ENCODE peak calls at places on chromosomes 11 and 22, in eight cellular contexts. N is uterus, K is right lobe of liver, T is IMR-90, S is HCT116, A is heart left ventricle, L is stomach, E is H1. U is an unnamed sample.

GRCh38 chr22:25347752-25348102 is 128.3 kb downstream of the CRYBB2 start:
- DNase-seq in N (no peak), K (no peak), T (peak; percentile 44), S (no peak), A (no peak), L (no peak), E (no peak), U (no peak)

GRCh38 chr11:83002047-83002446 is 69.7 kb downstream of the RAB30 start:
- DNase-seq in N (no peak), K (no peak), T (no peak), S (no peak), A (no peak), L (no peak), E (no peak), U (no peak)

GRCh38 chr11:73189315-73189714 is 28.8 kb upstream of the P2RY2 start:
- DNase-seq in N (no peak), K (no peak), T (no peak), S (no peak), A (peak; percentile 50), L (peak; percentile 29), E (no peak), U (no peak)

GRCh38 chr11:112016765-112017356 is 8.3 kb upstream of the DLAT start:
- DNase-seq in N (no peak), K (no peak), T (peak; percentile 50), S (no peak), A (no peak), L (no peak), E (no peak), U (no peak)

GRCh38 chr11:124894606-124895430 is 2.8 kb downstream of the ROBO4 start:
- DNase-seq in N (no peak), K (no peak), T (no peak), S (no peak), A (no peak), L (no peak), E (no peak), U (no peak)

GRCh38 chr11:133082453-133082781 is 449.9 kb downstream of the OPCML start:
- DNase-seq in N (no peak), K (no peak), T (no peak), S (no peak), A (peak; percentile 43), L (no peak), E (no peak), U (no peak)

GRCh38 chr11:64960719-64961118 is 11.2 kb downstream of the MAJIN start:
- DNase-seq in N (no peak), K (no peak), T (no peak), S (no peak), A (no peak), L (no peak), E (no peak), U (no peak)

GRCh38 chr11:28176231-28176853 is 68.2 kb downstream of the METTL15 start:
- DNase-seq in N (no peak), K (no peak), T (no peak), S (peak; percentile 34), A (no peak), L (no peak), E (no peak), U (no peak)

GRCh38 chr11:131840542-131840941 is 470.1 kb downstream of the NTM start:
- DNase-seq in N (no peak), K (no peak), T (no peak), S (no peak), A (no peak), L (no peak), E (no peak), U (no peak)

GRCh38 chr22:36349726-36350125 is 38.0 kb downstream of the MYH9 start:
- DNase-seq in N (no peak), K (no peak), T (no peak), S (no peak), A (no peak), L (no peak), E (no peak), U (no peak)

GRCh38 chr11:34468209-34468841 is 29.6 kb downstream of the CAT start:
- DNase-seq in N (no peak), K (no peak), T (peak; percentile 14), S (peak; percentile 28), A (no peak), L (peak; percentile 33), E (peak; percentile 7), U (no peak)

GRCh38 chr11:93585758-93586157 is 42.6 kb upstream of the SMCO4 start:
- DNase-seq in N (no peak), K (peak; percentile 66), T (peak; percentile 73), S (no peak), A (no peak), L (peak; percentile 57), E (no peak), U (peak; percentile 40)

GRCh38 chr11:34313099-34313517 is 44.7 kb downstream of the ABTB2 start:
- DNase-seq in N (peak; percentile 45), K (no peak), T (no peak), S (no peak), A (peak; percentile 57), L (no peak), E (no peak), U (peak; percentile 79)

GRCh38 chr22:20996598-20997535 is 5.1 kb downstream of the THAP7 start:
- DNase-seq in N (no peak), K (no peak), T (no peak), S (no peak), A (no peak), L (no peak), E (no peak), U (no peak)

GRCh38 chr11:86091566-86091965 is 22.7 kb upstream of the PICALM start:
- DNase-seq in N (no peak), K (no peak), T (peak; percentile 82), S (no peak), A (no peak), L (no peak), E (no peak), U (no peak)

GRCh38 chr22:17842386-17842785 is 68.1 kb upstream of the BID start:
- DNase-seq in N (peak; percentile 66), K (peak; percentile 85), T (no peak), S (no peak), A (peak; percentile 52), L (peak; percentile 49), E (no peak), U (no peak)
- TF ChIP-seq POLR2A in N (no peak), K (peak; percentile 5), T (no peak), S (no peak), A (no peak), L (no peak), E (no peak), U (no peak)

GRCh38 chr11:2928605-2929510 is at the start of gene PHLDA2:
- DNase-seq in N (no peak), K (peak; percentile 76), T (peak; percentile 85), S (peak; percentile 41), A (peak; percentile 54), L (peak; percentile 71), E (no peak), U (no peak)
- TF ChIP-seq POLR2A in N (no peak), K (peak; percentile 88), T (peak; percentile 98), S (peak; percentile 96), A (no peak), L (no peak), E (peak; percentile 59), U (peak; percentile 18)

GRCh38 chr11:110587972-110588371 is 124.3 kb downstream of the ARHGAP20 start:
- DNase-seq in N (no peak), K (no peak), T (peak; percentile 31), S (no peak), A (no peak), L (no peak), E (no peak), U (no peak)
- TF ChIP-seq POLR2A in N (no peak), K (no peak), T (no peak), S (no peak), A (no peak), L (no peak), E (no peak), U (no peak)

DNA sequence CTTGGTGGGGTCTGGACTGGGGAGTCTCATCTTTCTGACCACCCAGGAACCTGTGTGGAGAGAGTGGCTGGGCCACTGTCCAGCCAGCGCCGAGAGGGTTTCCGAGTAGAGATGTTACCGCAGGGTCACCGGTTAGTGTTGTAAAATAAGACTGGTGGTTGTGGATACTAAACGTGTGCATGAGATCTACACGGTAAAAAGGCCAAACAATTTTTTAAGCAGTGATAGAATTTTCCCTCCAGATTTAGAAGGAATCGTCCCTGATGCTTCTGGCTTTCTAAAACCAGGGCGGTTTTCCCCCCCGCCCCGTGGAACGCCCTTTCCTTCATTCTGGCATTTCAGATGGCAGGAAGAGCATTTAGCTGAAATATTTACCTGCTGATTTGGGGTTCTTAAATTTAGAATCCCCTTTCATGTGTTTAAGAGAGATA is 72.6 kb upstream of the PPARA start:
- DNase-seq in N (peak; percentile 60), K (no peak), T (no peak), S (no peak), A (peak; percentile 29), L (peak; percentile 25), E (no peak), U (peak; percentile 54)
- TF ChIP-seq POLR2A in N (no peak), K (no peak), T (no peak), S (no peak), A (no peak), L (no peak), E (no peak), U (peak; percentile 8)

GRCh38 chr11:71064183-71064582 is 188.2 kb downstream of the SHANK2 start:
- DNase-seq in N (no peak), K (no peak), T (no peak), S (no peak), A (no peak), L (no peak), E (no peak), U (no peak)
- TF ChIP-seq POLR2A in N (no peak), K (no peak), T (no peak), S (no peak), A (no peak), L (no peak), E (no peak), U (no peak)

DNA sequence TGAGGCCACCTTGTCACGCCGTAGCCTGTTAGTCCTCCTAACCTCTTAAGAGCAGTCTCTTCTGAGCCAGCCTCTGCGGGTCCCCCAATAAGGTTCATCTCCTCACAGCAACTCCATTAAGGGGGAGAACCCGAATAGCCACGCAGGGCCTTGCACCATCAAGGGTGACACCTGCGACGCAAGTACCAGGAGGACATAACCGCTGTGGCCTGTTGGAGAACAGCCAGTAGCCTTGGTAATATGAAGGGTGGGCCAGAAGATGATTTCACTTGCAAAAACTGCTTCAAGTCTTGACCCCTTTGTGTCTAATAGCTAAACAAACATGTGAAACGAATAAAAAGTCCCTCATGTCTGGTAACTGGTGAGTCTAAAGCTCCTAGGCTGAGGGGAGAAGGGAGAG is 14.8 kb downstream of the ARFGAP2 start:
- DNase-seq in N (no peak), K (no peak), T (peak; percentile 45), S (no peak), A (no peak), L (no peak), E (no peak), U (no peak)
- TF ChIP-seq POLR2A in N (no peak), K (no peak), T (no peak), S (no peak), A (no peak), L (no peak), E (no peak), U (no peak)

GRCh38 chr11:117172678-117173421 is 5.7 kb upstream of the SIDT2 start:
- DNase-seq in N (no peak), K (no peak), T (no peak), S (no peak), A (no peak), L (peak; percentile 24), E (no peak), U (peak; percentile 54)
- TF ChIP-seq POLR2A in N (no peak), K (no peak), T (no peak), S (no peak), A (no peak), L (no peak), E (no peak), U (no peak)